ENCODE peak calls at places on chromosomes 16 and 17, in five cellular contexts. One of them, this sample, is unnamed.

GRCh38 chr16:11650641-11651591 is 17.3 kb upstream of the SNN start:
- DNase-seq in HCT116: no peak
- DNase-seq in breast epithelium: no peak
- DNase-seq in A549: no peak
- DNase-seq in IMR-90: no peak
- DNase-seq in this sample: no peak

GRCh38 chr16:31129568-31130335 is 5.8 kb downstream of the PRSS8 start:
- DNase-seq in HCT116: no peak
- DNase-seq in IMR-90: no peak
- DNase-seq in breast epithelium: peak; percentile 73
- DNase-seq in A549: no peak
- DNase-seq in this sample: no peak

GRCh38 chr17:6555331-6556120 is 829 bp downstream of the PITPNM3 start:
- DNase-seq in HCT116: no peak
- DNase-seq in breast epithelium: no peak
- DNase-seq in IMR-90: peak; percentile 39
- DNase-seq in A549: no peak
- DNase-seq in this sample: no peak

GRCh38 chr17:70107441-70107840 is 32.4 kb downstream of the KCNJ16 start:
- DNase-seq in IMR-90: no peak
- DNase-seq in breast epithelium: no peak
- DNase-seq in A549: no peak
- DNase-seq in HCT116: no peak
- DNase-seq in this sample: no peak

GRCh38 chr16:2485811-2486507 is 11.0 kb downstream of the TBC1D24 start:
- DNase-seq in HCT116: no peak
- DNase-seq in IMR-90: no peak
- DNase-seq in A549: no peak
- DNase-seq in breast epithelium: no peak
- DNase-seq in this sample: peak; percentile 44

GRCh38 chr16:1474471-1474795 is 395 bp downstream of the CLCN7 start:
- DNase-seq in A549: no peak
- DNase-seq in IMR-90: no peak
- DNase-seq in breast epithelium: no peak
- DNase-seq in HCT116: no peak
- DNase-seq in this sample: no peak

GRCh38 chr16:50154369-50154947 is 1.4 kb downstream of the TENT4B start:
- DNase-seq in breast epithelium: no peak
- DNase-seq in A549: peak; percentile 12
- DNase-seq in HCT116: no peak
- DNase-seq in IMR-90: no peak
- DNase-seq in this sample: no peak

GRCh38 chr17:50036455-50037320 is 19.2 kb upstream of the ITGA3 start:
- DNase-seq in HCT116: no peak
- DNase-seq in breast epithelium: no peak
- DNase-seq in IMR-90: no peak
- DNase-seq in A549: no peak
- DNase-seq in this sample: no peak

GRCh38 chr17:72358465-72358864 is 237.6 kb downstream of the SOX9 start:
- DNase-seq in breast epithelium: no peak
- DNase-seq in HCT116: no peak
- DNase-seq in IMR-90: peak; percentile 86
- DNase-seq in A549: no peak
- DNase-seq in this sample: no peak

GRCh38 chr17:82582709-82583108 is 63.2 kb downstream of the FOXK2 start:
- DNase-seq in HCT116: no peak
- DNase-seq in A549: no peak
- DNase-seq in IMR-90: no peak
- DNase-seq in breast epithelium: no peak
- DNase-seq in this sample: no peak

GRCh38 chr17:307741-308507 is 44.7 kb downstream of the RPH3AL start:
- DNase-seq in HCT116: no peak
- DNase-seq in breast epithelium: no peak
- DNase-seq in A549: no peak
- DNase-seq in IMR-90: no peak
- DNase-seq in this sample: peak; percentile 12

GRCh38 chr16:872436-873242 is 72.1 kb upstream of the GNG13 start:
- DNase-seq in breast epithelium: no peak
- DNase-seq in A549: no peak
- DNase-seq in IMR-90: no peak
- DNase-seq in HCT116: no peak
- DNase-seq in this sample: no peak

GRCh38 chr17:28841901-28842281 is 699 bp downstream of the FAM222B start:
- DNase-seq in IMR-90: no peak
- DNase-seq in A549: peak; percentile 42
- DNase-seq in HCT116: no peak
- DNase-seq in breast epithelium: no peak
- DNase-seq in this sample: no peak

GRCh38 chr16:69564845-69565610 is 738 bp upstream of the NFAT5 start:
- DNase-seq in A549: no peak
- DNase-seq in IMR-90: no peak
- DNase-seq in HCT116: no peak
- DNase-seq in breast epithelium: no peak
- DNase-seq in this sample: no peak

GRCh38 chr16:69561901-69562300 is 3.9 kb upstream of the NFAT5 start:
- DNase-seq in A549: no peak
- DNase-seq in HCT116: no peak
- DNase-seq in IMR-90: no peak
- DNase-seq in breast epithelium: no peak
- DNase-seq in this sample: no peak

GRCh38 chr16:69565611-69566436 is at the start of gene NFAT5:
- DNase-seq in breast epithelium: peak; percentile 88
- DNase-seq in A549: peak; percentile 72
- DNase-seq in IMR-90: peak; percentile 74
- DNase-seq in HCT116: peak; percentile 42
- DNase-seq in this sample: peak; percentile 91

GRCh38 chr16:69562818-69563217 is 2.9 kb upstream of the NFAT5 start:
- DNase-seq in breast epithelium: no peak
- DNase-seq in HCT116: no peak
- DNase-seq in IMR-90: no peak
- DNase-seq in A549: no peak
- DNase-seq in this sample: no peak

DNA sequence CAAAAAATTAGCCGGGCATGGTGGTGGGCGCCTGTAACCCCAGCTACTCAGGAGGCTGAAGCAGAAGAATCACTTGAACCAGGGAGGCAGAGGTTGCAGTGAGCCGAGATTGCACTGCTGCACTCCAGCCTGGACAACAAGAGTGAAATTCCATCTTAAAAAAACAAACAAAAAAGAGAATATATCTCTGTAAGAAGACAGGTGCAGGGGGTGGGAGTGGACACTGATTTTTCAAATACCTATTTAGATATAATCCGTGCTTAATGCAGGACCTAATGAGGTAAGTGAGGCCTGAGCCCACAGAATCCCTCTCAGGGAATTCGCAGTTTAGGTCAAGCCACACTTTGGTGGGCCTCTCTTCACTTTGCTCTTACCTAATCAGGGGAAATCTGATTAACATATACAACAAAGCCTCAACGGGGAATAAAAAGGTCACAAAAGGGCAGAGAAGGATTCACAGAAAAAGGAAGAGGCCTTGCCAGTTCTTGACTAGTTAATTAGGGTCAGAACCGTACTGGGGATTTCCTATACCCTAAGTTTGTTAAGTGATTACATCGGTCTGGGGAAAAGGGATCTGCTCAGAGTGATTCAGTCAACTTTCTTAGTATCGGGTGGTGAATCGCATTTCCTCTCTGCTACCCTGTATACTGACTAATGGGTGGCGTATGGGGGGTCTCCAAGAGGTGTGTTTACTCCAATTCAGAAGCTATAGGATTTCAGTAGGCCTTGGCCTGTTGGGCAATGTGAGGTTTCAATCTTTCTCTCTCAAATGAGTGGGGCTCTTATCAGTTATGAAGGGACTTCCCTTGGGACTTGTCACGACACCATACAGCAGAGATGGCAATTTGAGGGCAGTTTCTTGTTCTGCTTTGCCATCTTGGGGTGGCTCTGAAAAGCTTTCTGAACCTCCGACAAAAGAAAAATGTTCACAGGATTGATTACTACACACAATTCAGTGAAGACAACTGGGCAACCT is 1.9 kb upstream of the NFAT5 start:
- DNase-seq in IMR-90: peak; percentile 65
- DNase-seq in HCT116: no peak
- DNase-seq in A549: no peak
- DNase-seq in breast epithelium: no peak
- DNase-seq in this sample: no peak
- TF ChIP-seq POLR2A in IMR-90: no peak
- TF ChIP-seq POLR2A in HCT116: no peak
- TF ChIP-seq POLR2A in A549: no peak
- TF ChIP-seq POLR2A in breast epithelium: no peak
- TF ChIP-seq POLR2A in this sample: no peak

GRCh38 chr17:60147553-60148241 is 2.1 kb upstream of the CA4 start:
- DNase-seq in breast epithelium: no peak
- DNase-seq in A549: no peak
- DNase-seq in HCT116: no peak
- DNase-seq in IMR-90: no peak
- DNase-seq in this sample: no peak

GRCh38 chr17:60151355-60151754 is 1.6 kb downstream of the CA4 start:
- DNase-seq in HCT116: no peak
- DNase-seq in A549: no peak
- DNase-seq in IMR-90: no peak
- DNase-seq in breast epithelium: no peak
- DNase-seq in this sample: no peak

GRCh38 chr17:60146206-60146605 is 3.6 kb upstream of the CA4 start:
- DNase-seq in HCT116: no peak
- DNase-seq in breast epithelium: no peak
- DNase-seq in A549: no peak
- DNase-seq in IMR-90: no peak
- DNase-seq in this sample: no peak

GRCh38 chr17:60148300-60148838 is 1.4 kb upstream of the CA4 start:
- DNase-seq in A549: no peak
- DNase-seq in breast epithelium: no peak
- DNase-seq in HCT116: no peak
- DNase-seq in IMR-90: no peak
- DNase-seq in this sample: no peak

DNA sequence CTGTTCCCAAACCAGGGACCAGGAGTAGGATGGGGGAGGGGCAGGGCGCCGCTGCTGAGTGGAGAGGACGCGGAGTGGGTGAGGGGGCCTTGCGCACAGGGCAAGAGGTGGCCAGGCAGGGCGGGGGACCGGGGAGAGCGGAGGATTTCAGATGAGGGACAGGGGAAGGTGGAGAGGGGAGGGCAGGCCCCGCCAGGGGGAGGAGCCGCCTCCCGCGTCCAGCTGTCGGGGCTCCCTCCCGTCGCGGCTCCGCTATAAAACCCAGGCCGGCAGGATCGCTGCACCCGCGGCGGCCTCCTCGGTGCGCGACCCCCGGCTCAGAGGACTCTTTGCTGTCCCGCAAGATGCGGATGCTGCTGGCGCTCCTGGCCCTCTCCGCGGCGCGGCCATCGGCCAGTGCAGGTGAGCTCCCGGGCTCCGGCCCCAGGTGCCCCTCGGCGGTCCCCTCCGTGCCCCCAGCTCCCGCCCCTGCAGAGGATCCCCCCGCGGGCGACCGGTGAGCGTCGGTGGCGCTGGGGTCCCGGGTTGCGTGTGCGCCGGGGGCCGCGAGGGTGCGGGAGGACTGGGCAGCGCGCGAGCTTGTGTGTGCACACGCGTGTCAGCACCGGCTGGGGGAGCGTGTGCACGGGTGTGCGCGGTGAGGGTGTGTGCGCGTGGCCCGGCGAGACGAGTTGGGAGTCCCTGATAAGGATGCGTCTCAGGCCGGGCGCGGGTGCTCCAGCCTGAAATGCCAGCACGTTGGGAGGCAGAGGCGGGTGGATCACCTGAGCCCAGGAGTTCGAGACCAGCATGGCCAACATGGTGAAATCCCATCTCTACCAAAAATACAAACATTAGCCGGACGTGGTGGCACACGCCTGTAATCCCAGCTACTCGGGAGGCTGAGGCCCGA is at the start of gene CA4:
- DNase-seq in breast epithelium: no peak
- DNase-seq in A549: peak; percentile 52
- DNase-seq in IMR-90: no peak
- DNase-seq in HCT116: no peak
- DNase-seq in this sample: no peak
- H3K4me3 ChIP-seq in breast epithelium: peak within 1 kb of the TSS; percentile 66
- H3K4me3 ChIP-seq in A549: peak within 1 kb of the TSS; percentile 58
- H3K4me3 ChIP-seq in IMR-90: no peak within 1 kb of the TSS
- H3K4me3 ChIP-seq in HCT116: no peak within 1 kb of the TSS
- H3K4me3 ChIP-seq in this sample: no peak within 1 kb of the TSS

DNA sequence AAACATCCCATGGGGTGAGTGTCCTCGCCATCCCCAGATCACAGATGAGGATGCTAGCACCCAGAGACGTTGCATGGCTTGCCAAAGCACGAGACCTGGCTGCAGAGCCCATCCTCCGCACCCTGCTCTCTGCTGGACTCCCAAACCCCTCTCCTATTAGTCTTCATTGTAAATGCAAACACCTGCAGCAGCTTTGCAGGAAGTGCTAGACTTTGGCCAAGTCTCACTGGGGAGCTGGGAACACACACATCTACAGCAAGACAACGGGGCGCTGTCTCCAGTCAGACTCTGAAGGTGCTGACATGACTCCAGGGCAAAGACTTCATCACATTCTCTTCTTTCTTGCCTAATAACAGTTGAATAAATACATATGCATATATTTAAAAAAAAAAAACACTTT is 43.8 kb downstream of the CYTH1 start:
- DNase-seq in HCT116: no peak
- DNase-seq in A549: no peak
- DNase-seq in breast epithelium: no peak
- DNase-seq in IMR-90: no peak
- DNase-seq in this sample: no peak
- TF ChIP-seq POLR2A in HCT116: no peak
- TF ChIP-seq POLR2A in A549: no peak
- TF ChIP-seq POLR2A in breast epithelium: no peak
- TF ChIP-seq POLR2A in IMR-90: no peak
- TF ChIP-seq POLR2A in this sample: no peak

GRCh38 chr17:45242015-45242414 is 19.9 kb downstream of the SPATA32 start:
- DNase-seq in breast epithelium: no peak
- DNase-seq in IMR-90: no peak
- DNase-seq in A549: no peak
- DNase-seq in HCT116: no peak
- DNase-seq in this sample: no peak

GRCh38 chr17:45243750-45244149 is 18.1 kb downstream of the SPATA32 start:
- DNase-seq in HCT116: no peak
- DNase-seq in breast epithelium: no peak
- DNase-seq in IMR-90: no peak
- DNase-seq in A549: no peak
- DNase-seq in this sample: no peak

GRCh38 chr17:45238155-45238774 is 16.6 kb downstream of the FMNL1 start:
- DNase-seq in breast epithelium: no peak
- DNase-seq in IMR-90: no peak
- DNase-seq in HCT116: no peak
- DNase-seq in A549: no peak
- DNase-seq in this sample: no peak

GRCh38 chr17:45241315-45242011 is 19.8 kb downstream of the FMNL1 start:
- DNase-seq in HCT116: no peak
- DNase-seq in A549: no peak
- DNase-seq in IMR-90: no peak
- DNase-seq in breast epithelium: peak; percentile 61
- DNase-seq in this sample: no peak

GRCh38 chr17:45240905-45241314 is 19.2 kb downstream of the FMNL1 start:
- DNase-seq in breast epithelium: no peak
- DNase-seq in IMR-90: no peak
- DNase-seq in A549: no peak
- DNase-seq in HCT116: no peak
- DNase-seq in this sample: no peak
- H3K4me3 ChIP-seq in breast epithelium: peak overlapping the region; percentile 62
- H3K4me3 ChIP-seq in IMR-90: no peak overlapping the region
- H3K4me3 ChIP-seq in A549: no peak overlapping the region
- H3K4me3 ChIP-seq in HCT116: no peak overlapping the region
- H3K4me3 ChIP-seq in this sample: no peak overlapping the region

This sample was measured in right lobe of liver.